ENCODE peak calls at places on chromosomes 16 and 17, in seven cellular contexts. R, D, C, I, M, K and V are unnamed samples. For H3K4me1, the result is how much of the 10 kb centered on the place peaks cover.

GRCh38 chr17:44932526-44933097 is 15.0 kb downstream of the KIF18B start:
- DNase-seq in D (no peak), C (no peak), I (no peak), R (no peak), M (peak), K (no peak), V (no peak)

GRCh38 chr16:17412221-17412620 is 58.5 kb downstream of the XYLT1 start:
- DNase-seq in R (no peak), C (no peak), K (no peak), D (peak), M (no peak), I (peak), V (no peak)

GRCh38 chr17:40075216-40076100 is 12.7 kb downstream of the THRA start:
- DNase-seq in D (peak), R (no peak), M (peak), K (peak), I (peak), C (peak), V (peak)

GRCh38 chr17:6633263-6633662 is 7.2 kb downstream of the KIAA0753 start:
- DNase-seq in I (no peak), K (no peak), M (no peak), D (no peak), C (no peak), R (no peak), V (no peak)

GRCh38 chr16:48542020-48542473 is 67.9 kb downstream of the N4BP1 start:
- DNase-seq in I (no peak), K (no peak), D (peak), C (peak), M (peak), R (no peak), V (no peak)

GRCh38 chr17:59837362-59838195 is 55.2 kb downstream of the TUBD1 start:
- DNase-seq in K (no peak), D (peak), I (peak), M (no peak), R (peak), C (peak), V (peak)

GRCh38 chr16:10688291-10688690 is 6.4 kb downstream of the TEKT5 start:
- DNase-seq in C (peak), I (no peak), R (no peak), D (no peak), M (no peak), K (no peak), V (no peak)

GRCh38 chr17:27294689-27295630 is 1.0 kb downstream of the WSB1 start:
- DNase-seq in D (peak), M (no peak), C (peak), R (peak), K (peak), I (peak), V (peak)

GRCh38 chr16:57946181-57946801 is 24.6 kb downstream of the CNGB1 start:
- DNase-seq in R (no peak), M (no peak), I (no peak), D (no peak), K (no peak), C (no peak), V (no peak)

GRCh38 chr17:2405247-2405926 is 4.5 kb upstream of the MNT start:
- DNase-seq in I (no peak), M (no peak), D (peak), K (no peak), C (no peak), R (no peak), V (no peak)

GRCh38 chr16:89378947-89379771 is 111.2 kb downstream of the ANKRD11 start:
- DNase-seq in M (no peak), R (no peak), I (no peak), K (no peak), D (no peak), C (no peak), V (no peak)

GRCh38 chr16:15049581-15050180 is 6.2 kb downstream of the NTAN1 start:
- DNase-seq in D (no peak), I (no peak), C (no peak), R (no peak), K (no peak), M (no peak), V (no peak)

GRCh38 chr16:86562356-86562755 is 4.3 kb upstream of the FOXC2 start:
- DNase-seq in I (no peak), D (no peak), M (no peak), C (no peak), R (no peak), K (no peak), V (no peak)
- H3K4me1 ChIP-seq in I (under half), D (under half), M (under half), C (under half), R (under half), K (under half), V (under half)

DNA sequence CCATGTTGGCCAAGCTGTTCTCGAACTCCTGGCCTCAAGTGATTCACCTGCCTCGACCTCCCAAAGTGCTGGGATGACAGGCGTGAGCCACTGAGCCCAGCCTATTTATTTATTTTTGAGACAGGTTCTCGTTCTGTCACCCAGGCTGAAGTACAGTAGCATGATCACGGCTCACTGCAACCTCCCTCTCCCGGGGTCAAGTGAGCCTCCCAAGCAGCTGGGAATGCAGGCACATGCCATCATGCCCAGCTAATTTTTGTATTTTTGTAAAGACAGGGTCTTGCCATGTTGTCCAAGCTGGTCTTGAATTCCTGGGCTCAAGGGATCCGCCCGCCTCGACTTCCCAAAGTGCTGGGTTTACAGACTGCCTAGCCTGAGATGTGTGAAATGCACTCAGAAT is 10.2 kb upstream of the SEC14L1 start:
- DNase-seq in C (no peak), R (no peak), I (no peak), D (no peak), K (no peak), M (no peak), V (no peak)
- H3K4me1 ChIP-seq in C (under half), R (under half), I (under half), D (under half), K (under half), M (half or more), V (under half)

GRCh38 chr16:68367034-68367433 is 56.2 kb downstream of the PRMT7 start:
- DNase-seq in C (peak), K (no peak), D (peak), R (no peak), M (no peak), I (peak), V (peak)
- H3K4me1 ChIP-seq in C (under half), K (half or more), D (under half), R (under half), M (under half), I (under half), V (under half)

GRCh38 chr16:66746048-66746447 is 5.4 kb downstream of the DYNC1LI2 start:
- DNase-seq in M (no peak), K (no peak), D (no peak), R (no peak), C (no peak), I (no peak), V (no peak)
- H3K4me1 ChIP-seq in M (half or more), K (under half), D (under half), R (under half), C (half or more), I (under half), V (under half)

GRCh38 chr16:81556715-81557284 is 112.2 kb downstream of the CMIP start:
- DNase-seq in R (no peak), C (no peak), K (no peak), D (no peak), M (no peak), I (no peak), V (no peak)
- H3K4me1 ChIP-seq in R (under half), C (under half), K (under half), D (under half), M (under half), I (under half), V (under half)

DNA sequence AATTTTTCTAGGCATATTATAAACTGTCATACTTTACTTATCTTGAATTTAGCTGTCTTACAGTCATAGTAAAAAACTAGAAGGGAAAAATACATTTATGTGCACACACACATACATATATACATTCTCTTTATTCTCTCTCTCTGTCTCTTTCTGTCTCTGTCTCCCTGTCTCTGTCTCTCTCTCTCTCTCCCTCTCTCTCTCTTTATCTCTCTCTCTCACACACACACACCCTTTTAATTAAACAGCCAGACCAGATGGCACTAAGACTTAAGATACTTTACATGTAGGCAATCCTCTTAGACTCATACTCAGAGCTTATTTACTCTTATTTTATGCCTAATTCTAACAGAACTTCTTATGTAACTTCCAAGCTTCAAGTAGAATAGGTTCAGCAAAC is 30.3 kb downstream of the SMIM36 start:
- DNase-seq in D (no peak), M (no peak), C (no peak), I (no peak), R (no peak), K (no peak), V (no peak)
- H3K4me1 ChIP-seq in D (under half), M (under half), C (under half), I (under half), R (under half), K (under half), V (under half)

GRCh38 chr17:70119961-70120360 is 44.9 kb downstream of the KCNJ16 start:
- DNase-seq in M (no peak), C (no peak), R (no peak), K (no peak), D (peak), I (no peak), V (no peak)
- H3K4me1 ChIP-seq in M (under half), C (under half), R (under half), K (under half), D (under half), I (under half), V (under half)

GRCh38 chr17:57543230-57543629 is 201.9 kb downstream of the CCDC182 start:
- DNase-seq in I (no peak), D (no peak), K (no peak), C (no peak), M (no peak), R (no peak), V (no peak)
- H3K4me1 ChIP-seq in I (half or more), D (under half), K (under half), C (under half), M (half or more), R (under half), V (under half)

GRCh38 chr16:72191551-72191950 is 19.6 kb upstream of the PMFBP1 start:
- DNase-seq in M (no peak), R (no peak), D (no peak), K (no peak), I (no peak), C (no peak), V (no peak)
- H3K4me1 ChIP-seq in M (under half), R (under half), D (under half), K (under half), I (under half), C (under half), V (under half)

GRCh38 chr17:68221786-68222185 is 26.1 kb upstream of the AMZ2 start:
- DNase-seq in C (no peak), I (no peak), D (no peak), R (no peak), M (no peak), K (no peak), V (no peak)
- H3K4me1 ChIP-seq in C (under half), I (under half), D (under half), R (under half), M (under half), K (under half), V (under half)